ENCODE peak calls at places on chromosomes 6 and 20, in seven cellular contexts. One of them, this sample, is unnamed.
A peak's percentile ranks its signal among the peaks of the same experiment; 100 is the strongest.

GRCh38 chr6:15653581-15653980 is 9.2 kb downstream of the DTNBP1 start:
- DNase-seq in uterus: no peak
- DNase-seq in GM12865: peak; percentile 58
- DNase-seq in anterior cingulate cortex: no peak
- DNase-seq in activated T-cell treated with anti-CD3 and anti-CD28 coated beads for 1 hour: no peak
- DNase-seq in AG08396: no peak
- DNase-seq in MG63: no peak
- DNase-seq in this sample: no peak

GRCh38 chr6:57434944-57435343 is 117.5 kb downstream of the PRIM2 start:
- DNase-seq in uterus: no peak
- DNase-seq in GM12865: no peak
- DNase-seq in anterior cingulate cortex: no peak
- DNase-seq in activated T-cell treated with anti-CD3 and anti-CD28 coated beads for 1 hour: no peak
- DNase-seq in AG08396: no peak
- DNase-seq in MG63: no peak
- DNase-seq in this sample: no peak

GRCh38 chr20:62815066-62815991 is 1.5 kb upstream of the COL9A3 start:
- DNase-seq in uterus: no peak
- DNase-seq in GM12865: no peak
- DNase-seq in anterior cingulate cortex: no peak
- DNase-seq in activated T-cell treated with anti-CD3 and anti-CD28 coated beads for 1 hour: no peak
- DNase-seq in AG08396: peak; percentile 77
- DNase-seq in MG63: no peak
- DNase-seq in this sample: no peak

GRCh38 chr6:44116643-44117382 is 10.4 kb downstream of the MRPL14 start:
- DNase-seq in uterus: no peak
- DNase-seq in GM12865: no peak
- DNase-seq in anterior cingulate cortex: no peak
- DNase-seq in activated T-cell treated with anti-CD3 and anti-CD28 coated beads for 1 hour: no peak
- DNase-seq in AG08396: peak; percentile 73
- DNase-seq in MG63: peak; percentile 82
- DNase-seq in this sample: no peak

GRCh38 chr6:25714765-25715164 is 39.8 kb upstream of the SLC17A4 start:
- DNase-seq in uterus: no peak
- DNase-seq in GM12865: no peak
- DNase-seq in anterior cingulate cortex: no peak
- DNase-seq in activated T-cell treated with anti-CD3 and anti-CD28 coated beads for 1 hour: no peak
- DNase-seq in AG08396: no peak
- DNase-seq in MG63: no peak
- DNase-seq in this sample: no peak

GRCh38 chr6:148440877-148441453 is 98.3 kb downstream of the SASH1 start:
- DNase-seq in uterus: peak; percentile 70
- DNase-seq in GM12865: no peak
- DNase-seq in anterior cingulate cortex: peak; percentile 36
- DNase-seq in activated T-cell treated with anti-CD3 and anti-CD28 coated beads for 1 hour: no peak
- DNase-seq in AG08396: peak; percentile 80
- DNase-seq in MG63: peak; percentile 95
- DNase-seq in this sample: no peak

GRCh38 chr6:131950767-131951575 is at the start of gene CCN2:
- DNase-seq in uterus: peak; percentile 86
- DNase-seq in GM12865: no peak
- DNase-seq in anterior cingulate cortex: no peak
- DNase-seq in activated T-cell treated with anti-CD3 and anti-CD28 coated beads for 1 hour: no peak
- DNase-seq in AG08396: peak; percentile 92
- DNase-seq in MG63: peak; percentile 98
- DNase-seq in this sample: peak; percentile 53

GRCh38 chr6:109075934-109076333 is 18.7 kb downstream of the SESN1 start:
- DNase-seq in uterus: no peak
- DNase-seq in GM12865: no peak
- DNase-seq in anterior cingulate cortex: no peak
- DNase-seq in activated T-cell treated with anti-CD3 and anti-CD28 coated beads for 1 hour: no peak
- DNase-seq in AG08396: no peak
- DNase-seq in MG63: no peak
- DNase-seq in this sample: no peak

GRCh38 chr6:14316911-14317535 is 199.5 kb downstream of the CD83 start:
- DNase-seq in uterus: no peak
- DNase-seq in GM12865: peak; percentile 9
- DNase-seq in anterior cingulate cortex: no peak
- DNase-seq in activated T-cell treated with anti-CD3 and anti-CD28 coated beads for 1 hour: no peak
- DNase-seq in AG08396: peak; percentile 5
- DNase-seq in MG63: no peak
- DNase-seq in this sample: no peak

GRCh38 chr6:127858992-127859391 is 41.9 kb downstream of the THEMIS start:
- DNase-seq in uterus: no peak
- DNase-seq in GM12865: no peak
- DNase-seq in anterior cingulate cortex: no peak
- DNase-seq in activated T-cell treated with anti-CD3 and anti-CD28 coated beads for 1 hour: no peak
- DNase-seq in AG08396: no peak
- DNase-seq in MG63: no peak
- DNase-seq in this sample: no peak

GRCh38 chr6:166849762-166850181 is 106.6 kb downstream of the RNASET2 start:
- DNase-seq in uterus: no peak
- DNase-seq in GM12865: peak; percentile 71
- DNase-seq in anterior cingulate cortex: no peak
- DNase-seq in activated T-cell treated with anti-CD3 and anti-CD28 coated beads for 1 hour: no peak
- DNase-seq in AG08396: no peak
- DNase-seq in MG63: no peak
- DNase-seq in this sample: no peak

GRCh38 chr6:16684195-16684689 is 77.0 kb downstream of the ATXN1 start:
- DNase-seq in uterus: no peak
- DNase-seq in GM12865: no peak
- DNase-seq in anterior cingulate cortex: no peak
- DNase-seq in activated T-cell treated with anti-CD3 and anti-CD28 coated beads for 1 hour: no peak
- DNase-seq in AG08396: no peak
- DNase-seq in MG63: no peak
- DNase-seq in this sample: no peak

GRCh38 chr20:53070224-53070623 is 98.1 kb downstream of the TSHZ2 start:
- DNase-seq in uterus: no peak
- DNase-seq in GM12865: no peak
- DNase-seq in anterior cingulate cortex: no peak
- DNase-seq in activated T-cell treated with anti-CD3 and anti-CD28 coated beads for 1 hour: no peak
- DNase-seq in AG08396: no peak
- DNase-seq in MG63: no peak
- DNase-seq in this sample: no peak

GRCh38 chr6:29501106-29501505 is 13.3 kb upstream of the MAS1L start:
- DNase-seq in uterus: no peak
- DNase-seq in GM12865: no peak
- DNase-seq in anterior cingulate cortex: no peak
- DNase-seq in activated T-cell treated with anti-CD3 and anti-CD28 coated beads for 1 hour: no peak
- DNase-seq in AG08396: no peak
- DNase-seq in MG63: no peak
- DNase-seq in this sample: no peak

GRCh38 chr6:105112577-105112976 is 67.2 kb downstream of the POPDC3 start:
- DNase-seq in uterus: no peak
- DNase-seq in GM12865: peak; percentile 12
- DNase-seq in anterior cingulate cortex: no peak
- DNase-seq in activated T-cell treated with anti-CD3 and anti-CD28 coated beads for 1 hour: no peak
- DNase-seq in AG08396: no peak
- DNase-seq in MG63: no peak
- DNase-seq in this sample: no peak

GRCh38 chr20:51380401-51381385 is 161.8 kb downstream of the NFATC2 start:
- DNase-seq in uterus: no peak
- DNase-seq in GM12865: peak; percentile 67
- DNase-seq in anterior cingulate cortex: no peak
- DNase-seq in activated T-cell treated with anti-CD3 and anti-CD28 coated beads for 1 hour: no peak
- DNase-seq in AG08396: no peak
- DNase-seq in MG63: no peak
- DNase-seq in this sample: no peak

GRCh38 chr20:36585410-36586125 is 12.2 kb downstream of the TGIF2 start:
- DNase-seq in uterus: no peak
- DNase-seq in GM12865: no peak
- DNase-seq in anterior cingulate cortex: no peak
- DNase-seq in activated T-cell treated with anti-CD3 and anti-CD28 coated beads for 1 hour: no peak
- DNase-seq in AG08396: no peak
- DNase-seq in MG63: peak; percentile 31
- DNase-seq in this sample: no peak

GRCh38 chr6:79536615-79536968 is 638 bp downstream of the LCA5 start:
- DNase-seq in uterus: peak; percentile 50
- DNase-seq in GM12865: peak; percentile 18
- DNase-seq in anterior cingulate cortex: no peak
- DNase-seq in activated T-cell treated with anti-CD3 and anti-CD28 coated beads for 1 hour: no peak
- DNase-seq in AG08396: peak; percentile 12
- DNase-seq in MG63: peak; percentile 50
- DNase-seq in this sample: peak; percentile 53

GRCh38 chr6:52663120-52663934 is 7.6 kb upstream of the TMEM14A start:
- DNase-seq in uterus: peak; percentile 54
- DNase-seq in GM12865: peak; percentile 88
- DNase-seq in anterior cingulate cortex: no peak
- DNase-seq in activated T-cell treated with anti-CD3 and anti-CD28 coated beads for 1 hour: peak; percentile 42
- DNase-seq in AG08396: peak; percentile 73
- DNase-seq in MG63: peak; percentile 79
- DNase-seq in this sample: peak; percentile 57

GRCh38 chr6:89599727-89600126 is 38.8 kb downstream of the LYRM2 start:
- DNase-seq in uterus: no peak
- DNase-seq in GM12865: no peak
- DNase-seq in anterior cingulate cortex: no peak
- DNase-seq in activated T-cell treated with anti-CD3 and anti-CD28 coated beads for 1 hour: no peak
- DNase-seq in AG08396: no peak
- DNase-seq in MG63: no peak
- DNase-seq in this sample: no peak

GRCh38 chr20:2314759-2315439 is 19.1 kb downstream of the TGM3 start:
- DNase-seq in uterus: no peak
- DNase-seq in GM12865: no peak
- DNase-seq in anterior cingulate cortex: no peak
- DNase-seq in activated T-cell treated with anti-CD3 and anti-CD28 coated beads for 1 hour: no peak
- DNase-seq in AG08396: peak; percentile 63
- DNase-seq in MG63: peak; percentile 96
- DNase-seq in this sample: no peak

GRCh38 chr6:3729603-3730344 is 21.7 kb downstream of the PXDC1 start:
- DNase-seq in uterus: no peak
- DNase-seq in GM12865: no peak
- DNase-seq in anterior cingulate cortex: no peak
- DNase-seq in activated T-cell treated with anti-CD3 and anti-CD28 coated beads for 1 hour: no peak
- DNase-seq in AG08396: no peak
- DNase-seq in MG63: no peak
- DNase-seq in this sample: no peak

GRCh38 chr6:160077526-160077925 is 44.1 kb upstream of the SLC22A1 start:
- DNase-seq in uterus: no peak
- DNase-seq in GM12865: no peak
- DNase-seq in anterior cingulate cortex: no peak
- DNase-seq in activated T-cell treated with anti-CD3 and anti-CD28 coated beads for 1 hour: no peak
- DNase-seq in AG08396: peak; percentile 71
- DNase-seq in MG63: no peak
- DNase-seq in this sample: no peak

GRCh38 chr20:61748376-61748775 is 317.3 kb downstream of the TAF4 start:
- DNase-seq in uterus: no peak
- DNase-seq in GM12865: no peak
- DNase-seq in anterior cingulate cortex: no peak
- DNase-seq in activated T-cell treated with anti-CD3 and anti-CD28 coated beads for 1 hour: no peak
- DNase-seq in AG08396: peak; percentile 71
- DNase-seq in MG63: no peak
- DNase-seq in this sample: no peak

GRCh38 chr6:157157228-157157627 is 166.1 kb downstream of the TMEM242 start:
- DNase-seq in uterus: no peak
- DNase-seq in GM12865: no peak
- DNase-seq in anterior cingulate cortex: no peak
- DNase-seq in activated T-cell treated with anti-CD3 and anti-CD28 coated beads for 1 hour: no peak
- DNase-seq in AG08396: no peak
- DNase-seq in MG63: no peak
- DNase-seq in this sample: no peak

GRCh38 chr6:16270178-16270794 is 31.9 kb downstream of the GMPR start:
- DNase-seq in uterus: no peak
- DNase-seq in GM12865: no peak
- DNase-seq in anterior cingulate cortex: no peak
- DNase-seq in activated T-cell treated with anti-CD3 and anti-CD28 coated beads for 1 hour: no peak
- DNase-seq in AG08396: no peak
- DNase-seq in MG63: no peak
- DNase-seq in this sample: no peak

GRCh38 chr6:30682181-30683117 is 4.0 kb downstream of the PPP1R18 start:
- DNase-seq in uterus: peak; percentile 79
- DNase-seq in GM12865: peak; percentile 95
- DNase-seq in anterior cingulate cortex: peak; percentile 7
- DNase-seq in activated T-cell treated with anti-CD3 and anti-CD28 coated beads for 1 hour: peak; percentile 77
- DNase-seq in AG08396: peak; percentile 90
- DNase-seq in MG63: peak; percentile 44
- DNase-seq in this sample: peak; percentile 44

GRCh38 chr6:41519305-41519747 is 26.9 kb upstream of the FOXP4 start:
- DNase-seq in uterus: no peak
- DNase-seq in GM12865: no peak
- DNase-seq in anterior cingulate cortex: no peak
- DNase-seq in activated T-cell treated with anti-CD3 and anti-CD28 coated beads for 1 hour: no peak
- DNase-seq in AG08396: no peak
- DNase-seq in MG63: no peak
- DNase-seq in this sample: no peak

GRCh38 chr20:22523499-22524392 is 60.6 kb downstream of the FOXA2 start:
- DNase-seq in uterus: no peak
- DNase-seq in GM12865: no peak
- DNase-seq in anterior cingulate cortex: no peak
- DNase-seq in activated T-cell treated with anti-CD3 and anti-CD28 coated beads for 1 hour: no peak
- DNase-seq in AG08396: no peak
- DNase-seq in MG63: no peak
- DNase-seq in this sample: no peak

GRCh38 chr6:138692058-138692977 is 81.3 kb upstream of the CCDC28A start:
- DNase-seq in uterus: peak; percentile 68
- DNase-seq in GM12865: peak; percentile 61
- DNase-seq in anterior cingulate cortex: no peak
- DNase-seq in activated T-cell treated with anti-CD3 and anti-CD28 coated beads for 1 hour: peak; percentile 30
- DNase-seq in AG08396: peak; percentile 96
- DNase-seq in MG63: peak; percentile 70
- DNase-seq in this sample: peak; percentile 68

GRCh38 chr6:124223596-124223995 is 419.9 kb downstream of the NKAIN2 start:
- DNase-seq in uterus: no peak
- DNase-seq in GM12865: no peak
- DNase-seq in anterior cingulate cortex: no peak
- DNase-seq in activated T-cell treated with anti-CD3 and anti-CD28 coated beads for 1 hour: no peak
- DNase-seq in AG08396: no peak
- DNase-seq in MG63: no peak
- DNase-seq in this sample: no peak

GRCh38 chr6:28220164-28221133 is 4.6 kb upstream of the ZSCAN9 start:
- DNase-seq in uterus: no peak
- DNase-seq in GM12865: no peak
- DNase-seq in anterior cingulate cortex: no peak
- DNase-seq in activated T-cell treated with anti-CD3 and anti-CD28 coated beads for 1 hour: no peak
- DNase-seq in AG08396: no peak
- DNase-seq in MG63: no peak
- DNase-seq in this sample: no peak

GRCh38 chr6:142945071-142945445 is at the start of gene HIVEP2:
- DNase-seq in uterus: peak; percentile 85
- DNase-seq in GM12865: peak; percentile 84
- DNase-seq in anterior cingulate cortex: peak; percentile 58
- DNase-seq in activated T-cell treated with anti-CD3 and anti-CD28 coated beads for 1 hour: peak; percentile 80
- DNase-seq in AG08396: peak; percentile 79
- DNase-seq in MG63: peak; percentile 81
- DNase-seq in this sample: peak; percentile 86

GRCh38 chr6:16209539-16209938 is 28.8 kb upstream of the GMPR start:
- DNase-seq in uterus: no peak
- DNase-seq in GM12865: no peak
- DNase-seq in anterior cingulate cortex: no peak
- DNase-seq in activated T-cell treated with anti-CD3 and anti-CD28 coated beads for 1 hour: no peak
- DNase-seq in AG08396: no peak
- DNase-seq in MG63: no peak
- DNase-seq in this sample: no peak

GRCh38 chr20:6411651-6412050 is 288.8 kb upstream of the FERMT1 start:
- DNase-seq in uterus: no peak
- DNase-seq in GM12865: no peak
- DNase-seq in anterior cingulate cortex: no peak
- DNase-seq in activated T-cell treated with anti-CD3 and anti-CD28 coated beads for 1 hour: no peak
- DNase-seq in AG08396: no peak
- DNase-seq in MG63: no peak
- DNase-seq in this sample: no peak